ENCODE peak calls at places on chromosomes 12 and 14, in eight cellular contexts. D is activated gamma-delta T cell treated with anti-CD3 and anti-CD28 coated beads, Interleukin-2, amount 50 U/mL, for 16 hours; W is BJ; M is cardiac muscle cell; B is progenitor cell of endocrine pancreas; G is nucleus accumbens; F is HFF-Myc; U is NCI-H345. N is an unnamed sample.

GRCh38 chr14:97120204-97121120 is 323.3 kb downstream of the VRK1 start:
- DNase-seq in U (no peak), F (no peak), B (no peak), W (no peak), G (no peak), D (peak), M (no peak), N (no peak)

GRCh38 chr14:41901089-41901488 is 294.4 kb downstream of the LRFN5 start:
- DNase-seq in W (no peak), U (no peak), D (no peak), M (no peak), G (no peak), F (no peak), B (no peak), N (no peak)

GRCh38 chr14:94066089-94066676 is 14.8 kb downstream of the DDX24 start:
- DNase-seq in G (no peak), B (no peak), D (no peak), U (peak), F (no peak), M (no peak), W (no peak), N (no peak)

GRCh38 chr14:101504096-101504948 is 57.0 kb upstream of the DIO3 start:
- DNase-seq in F (no peak), U (no peak), B (no peak), M (no peak), D (no peak), W (no peak), G (no peak), N (no peak)

GRCh38 chr14:68762944-68763831 is 29.7 kb downstream of the ZFP36L1 start:
- DNase-seq in M (peak), U (no peak), F (no peak), G (no peak), W (no peak), D (no peak), B (peak), N (peak)

GRCh38 chr12:74412607-74413230 is 124.9 kb upstream of the ATXN7L3B start:
- DNase-seq in U (peak), D (no peak), W (no peak), B (no peak), M (peak), F (peak), G (no peak), N (no peak)

GRCh38 chr12:8078916-8079315 is 3.2 kb upstream of the NECAP1 start:
- DNase-seq in F (no peak), M (no peak), B (no peak), G (no peak), D (no peak), U (no peak), W (no peak), N (no peak)

GRCh38 chr14:50400461-50400860 is 3.8 kb upstream of the CDKL1 start:
- DNase-seq in B (no peak), D (no peak), U (no peak), W (no peak), G (no peak), F (no peak), M (no peak), N (no peak)

GRCh38 chr14:87002831-87003230 is 990.2 kb downstream of the GALC start:
- DNase-seq in D (no peak), U (no peak), M (no peak), G (no peak), W (no peak), F (no peak), B (no peak), N (no peak)

GRCh38 chr12:128920468-128920867 is 67.2 kb downstream of the GLT1D1 start:
- DNase-seq in M (peak), B (no peak), D (no peak), W (no peak), U (no peak), F (no peak), G (no peak), N (peak)

GRCh38 chr14:75430526-75430925 is 2.7 kb downstream of the JDP2 start:
- DNase-seq in M (peak), B (no peak), U (no peak), F (no peak), G (no peak), D (no peak), W (no peak), N (no peak)

GRCh38 chr12:57477710-57478681 is 1.7 kb downstream of the ARHGAP9 start:
- DNase-seq in D (no peak), M (peak), U (no peak), F (no peak), G (no peak), B (no peak), W (no peak), N (no peak)

GRCh38 chr12:56520025-56520810 is 1.4 kb upstream of the RBMS2 start:
- DNase-seq in M (peak), W (no peak), G (no peak), D (no peak), B (no peak), U (no peak), F (no peak), N (no peak)

GRCh38 chr14:93720981-93721483 is 67.3 kb downstream of the PRIMA1 start:
- DNase-seq in B (no peak), W (no peak), D (no peak), U (no peak), G (no peak), F (no peak), M (no peak), N (no peak)

GRCh38 chr12:44748950-44749468 is 127.1 kb downstream of the NELL2 start:
- DNase-seq in G (no peak), F (no peak), B (no peak), W (no peak), M (no peak), U (no peak), D (no peak), N (no peak)

GRCh38 chr14:29905549-29905948 is 22.1 kb downstream of the PRKD1 start:
- DNase-seq in W (no peak), F (no peak), G (no peak), D (no peak), B (no peak), M (no peak), U (no peak), N (no peak)

GRCh38 chr12:68804654-68805591 is 3.1 kb upstream of the MDM2 start:
- DNase-seq in F (no peak), G (no peak), D (no peak), M (no peak), B (no peak), W (no peak), U (no peak), N (no peak)

GRCh38 chr12:124030510-124030909 is 57.5 kb downstream of the ZNF664 start:
- DNase-seq in B (no peak), W (peak), F (no peak), D (no peak), U (no peak), G (no peak), M (peak), N (no peak)

GRCh38 chr14:57390806-57391562 is 598 bp downstream of the NAA30 start:
- DNase-seq in D (no peak), U (no peak), B (peak), W (no peak), G (peak), F (no peak), M (peak), N (no peak)

GRCh38 chr12:12562016-12562483 is 613 bp downstream of the DUSP16 start:
- DNase-seq in G (peak), B (peak), M (peak), W (no peak), U (peak), D (peak), F (no peak), N (no peak)

GRCh38 chr12:62762645-62763044 is 172.3 kb downstream of the PPM1H start:
- DNase-seq in B (no peak), G (no peak), F (no peak), W (no peak), U (no peak), D (no peak), M (no peak), N (no peak)